ENCODE peak calls at places on chromosomes 11 and 22, in four cellular contexts. One of them, this sample, is unnamed.

GRCh38 chr11:45180158-45180887 is 33.9 kb downstream of the PRDM11 start:
- DNase-seq in A549: peak
- DNase-seq in K562: peak
- DNase-seq in HepG2: no peak
- DNase-seq in this sample: no peak

GRCh38 chr22:49323751-49324415 is 503.8 kb downstream of the BRD1 start:
- DNase-seq in A549: no peak
- DNase-seq in K562: no peak
- DNase-seq in HepG2: no peak
- DNase-seq in this sample: no peak

GRCh38 chr11:24453129-24453723 is 43.6 kb upstream of the LUZP2 start:
- DNase-seq in A549: no peak
- DNase-seq in K562: no peak
- DNase-seq in HepG2: no peak
- DNase-seq in this sample: peak

GRCh38 chr11:124329787-124330478 is 9.9 kb upstream of the OR8D2 start:
- DNase-seq in A549: no peak
- DNase-seq in K562: no peak
- DNase-seq in HepG2: no peak
- DNase-seq in this sample: peak

GRCh38 chr22:26372890-26373289 is 56.2 kb upstream of the ASPHD2 start:
- DNase-seq in A549: no peak
- DNase-seq in K562: no peak
- DNase-seq in HepG2: no peak
- DNase-seq in this sample: no peak

GRCh38 chr22:38107692-38108515 is 2.6 kb downstream of the BAIAP2L2 start:
- DNase-seq in A549: peak
- DNase-seq in K562: no peak
- DNase-seq in HepG2: peak
- DNase-seq in this sample: no peak

GRCh38 chr22:38153821-38154562 is 27.6 kb downstream of the PLA2G6 start:
- DNase-seq in A549: no peak
- DNase-seq in K562: no peak
- DNase-seq in HepG2: peak
- DNase-seq in this sample: no peak

GRCh38 chr11:34512810-34513673 is 552 bp downstream of the ELF5 start:
- DNase-seq in A549: peak
- DNase-seq in K562: peak
- DNase-seq in HepG2: peak
- DNase-seq in this sample: peak

GRCh38 chr11:46237248-46238077 is 40.0 kb upstream of the CREB3L1 start:
- DNase-seq in A549: peak
- DNase-seq in K562: peak
- DNase-seq in HepG2: no peak
- DNase-seq in this sample: peak

GRCh38 chr11:60251485-60252207 is 8.7 kb upstream of the MS4A4E start:
- DNase-seq in A549: peak
- DNase-seq in K562: peak
- DNase-seq in HepG2: peak
- DNase-seq in this sample: no peak

GRCh38 chr22:27647540-27647939 is 154.0 kb downstream of the MN1 start:
- DNase-seq in A549: no peak
- DNase-seq in K562: no peak
- DNase-seq in HepG2: peak
- DNase-seq in this sample: no peak

GRCh38 chr11:3134651-3135490 is 30.2 kb downstream of the OSBPL5 start:
- DNase-seq in A549: no peak
- DNase-seq in K562: no peak
- DNase-seq in HepG2: no peak
- DNase-seq in this sample: no peak

GRCh38 chr11:47437746-47438418 is 11.1 kb downstream of the RAPSN start:
- DNase-seq in A549: no peak
- DNase-seq in K562: no peak
- DNase-seq in HepG2: peak
- DNase-seq in this sample: no peak

GRCh38 chr22:44196731-44197131 is 16.0 kb downstream of the PARVG start:
- DNase-seq in A549: no peak
- DNase-seq in K562: no peak
- DNase-seq in HepG2: no peak
- DNase-seq in this sample: no peak

GRCh38 chr11:111299111-111300026 is 1.0 kb downstream of the POU2AF3 start:
- DNase-seq in A549: peak
- DNase-seq in K562: no peak
- DNase-seq in HepG2: peak
- DNase-seq in this sample: peak

GRCh38 chr22:27335102-27335660 is 466.4 kb downstream of the MN1 start:
- DNase-seq in A549: no peak
- DNase-seq in K562: no peak
- DNase-seq in HepG2: no peak
- DNase-seq in this sample: no peak

GRCh38 chr11:61959026-61959608 is 8.3 kb downstream of the FTH1 start:
- DNase-seq in A549: no peak
- DNase-seq in K562: no peak
- DNase-seq in HepG2: no peak
- DNase-seq in this sample: no peak

GRCh38 chr11:36149538-36150242 is 139.5 kb downstream of the COMMD9 start:
- DNase-seq in A549: peak
- DNase-seq in K562: peak
- DNase-seq in HepG2: peak
- DNase-seq in this sample: peak

GRCh38 chr11:2437516-2437915 is 6.8 kb downstream of the TRPM5 start:
- DNase-seq in A549: no peak
- DNase-seq in K562: no peak
- DNase-seq in HepG2: no peak
- DNase-seq in this sample: no peak

GRCh38 chr22:31346733-31347250 is 646 bp upstream of the PATZ1 start:
- DNase-seq in A549: peak
- DNase-seq in K562: peak
- DNase-seq in HepG2: peak
- DNase-seq in this sample: peak

GRCh38 chr11:1160231-1161101 is 2.7 kb downstream of the MUC5AC start:
- DNase-seq in A549: no peak
- DNase-seq in K562: no peak
- DNase-seq in HepG2: no peak
- DNase-seq in this sample: no peak

GRCh38 chr22:37499006-37499707 is 13.0 kb upstream of the MFNG start:
- DNase-seq in A549: no peak
- DNase-seq in K562: no peak
- DNase-seq in HepG2: no peak
- DNase-seq in this sample: no peak

GRCh38 chr22:49968831-49969661 is 8.5 kb downstream of the PIM3 start:
- DNase-seq in A549: no peak
- DNase-seq in K562: no peak
- DNase-seq in HepG2: no peak
- DNase-seq in this sample: no peak

GRCh38 chr11:70595452-70595851 is 197.1 kb downstream of the CTTN start:
- DNase-seq in A549: no peak
- DNase-seq in K562: no peak
- DNase-seq in HepG2: no peak
- DNase-seq in this sample: no peak
- H3K4me2 ChIP-seq in A549: no peak
- H3K4me2 ChIP-seq in K562: no peak
- H3K4me2 ChIP-seq in HepG2: no peak
- H3K4me2 ChIP-seq in this sample: no peak

DNA sequence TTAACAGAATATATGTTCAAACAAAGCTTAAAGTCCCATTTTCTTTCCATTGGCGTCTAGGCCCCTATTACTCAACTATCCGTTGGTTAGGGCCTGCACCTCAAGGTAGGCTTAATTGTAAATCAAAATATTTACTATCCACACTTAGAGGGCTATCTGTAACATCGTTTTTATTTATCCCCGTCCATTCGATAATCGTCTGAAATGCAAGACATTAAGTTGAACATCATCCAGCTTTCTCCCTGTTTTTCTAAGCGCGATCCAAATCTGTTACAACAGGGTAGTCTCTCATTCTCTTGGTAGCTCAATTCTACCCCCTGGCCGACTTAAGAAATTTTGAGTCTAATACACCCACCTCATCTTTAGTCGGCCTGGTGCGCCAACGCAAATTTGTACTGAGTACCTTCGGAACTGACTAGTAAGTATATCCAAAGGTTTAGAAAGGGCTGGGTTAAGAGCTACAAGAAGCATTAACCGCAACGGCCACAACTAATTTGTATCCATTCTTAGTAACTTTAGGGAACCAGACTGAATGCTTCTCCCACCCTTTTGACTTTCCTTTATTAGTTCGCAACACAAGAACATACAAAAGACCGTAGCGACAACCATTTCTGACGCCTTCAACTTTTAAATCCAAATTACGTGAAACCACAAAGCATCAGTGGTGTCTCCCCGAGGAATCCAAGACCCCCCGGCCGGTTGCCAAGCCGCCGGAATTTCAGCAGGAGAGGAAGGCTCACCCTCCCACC is 1.1 kb upstream of the ZNF143 start:
- DNase-seq in A549: peak
- DNase-seq in K562: no peak
- DNase-seq in HepG2: peak
- DNase-seq in this sample: peak
- TF ChIP-seq MAZ in A549: no peak
- TF ChIP-seq MAZ in K562: no peak
- TF ChIP-seq MAZ in HepG2: no peak
- TF ChIP-seq MAZ in this sample: no peak

GRCh38 chr22:19597399-19597735 is 73.2 kb upstream of the CLDN5 start:
- DNase-seq in A549: no peak
- DNase-seq in K562: peak
- DNase-seq in HepG2: peak
- DNase-seq in this sample: no peak

GRCh38 chr22:19596680-19597398 is 72.6 kb upstream of the CLDN5 start:
- DNase-seq in A549: no peak
- DNase-seq in K562: peak
- DNase-seq in HepG2: peak
- DNase-seq in this sample: no peak

GRCh38 chr22:19598054-19598855 is 74.0 kb upstream of the CLDN5 start:
- DNase-seq in A549: no peak
- DNase-seq in K562: peak
- DNase-seq in HepG2: no peak
- DNase-seq in this sample: no peak

GRCh38 chr22:19599004-19599403 is 74.8 kb upstream of the CLDN5 start:
- DNase-seq in A549: no peak
- DNase-seq in K562: no peak
- DNase-seq in HepG2: no peak
- DNase-seq in this sample: no peak

GRCh38 chr22:19599626-19600243 is 75.5 kb upstream of the CLDN5 start:
- DNase-seq in A549: no peak
- DNase-seq in K562: peak
- DNase-seq in HepG2: no peak
- DNase-seq in this sample: no peak
- H3K4me2 ChIP-seq in A549: no peak
- H3K4me2 ChIP-seq in K562: no peak
- H3K4me2 ChIP-seq in HepG2: no peak
- H3K4me2 ChIP-seq in this sample: no peak

GRCh38 chr11:10114593-10115404 is 179.2 kb downstream of the SBF2 start:
- DNase-seq in A549: no peak
- DNase-seq in K562: no peak
- DNase-seq in HepG2: no peak
- DNase-seq in this sample: no peak
- TF ChIP-seq MAZ in A549: no peak
- TF ChIP-seq MAZ in K562: no peak
- TF ChIP-seq MAZ in HepG2: no peak
- TF ChIP-seq MAZ in this sample: no peak

GRCh38 chr11:8793114-8793777 is 110.7 kb downstream of the RPL27A start:
- DNase-seq in A549: no peak
- DNase-seq in K562: no peak
- DNase-seq in HepG2: peak
- DNase-seq in this sample: peak

GRCh38 chr11:8792636-8793035 is 110.0 kb downstream of the RPL27A start:
- DNase-seq in A549: no peak
- DNase-seq in K562: no peak
- DNase-seq in HepG2: no peak
- DNase-seq in this sample: no peak

GRCh38 chr11:8796926-8797325 is 114.1 kb upstream of the AKIP1 start:
- DNase-seq in A549: no peak
- DNase-seq in K562: no peak
- DNase-seq in HepG2: no peak
- DNase-seq in this sample: no peak

GRCh38 chr11:8794126-8794525 is 111.5 kb downstream of the RPL27A start:
- DNase-seq in A549: no peak
- DNase-seq in K562: no peak
- DNase-seq in HepG2: no peak
- DNase-seq in this sample: no peak

DNA sequence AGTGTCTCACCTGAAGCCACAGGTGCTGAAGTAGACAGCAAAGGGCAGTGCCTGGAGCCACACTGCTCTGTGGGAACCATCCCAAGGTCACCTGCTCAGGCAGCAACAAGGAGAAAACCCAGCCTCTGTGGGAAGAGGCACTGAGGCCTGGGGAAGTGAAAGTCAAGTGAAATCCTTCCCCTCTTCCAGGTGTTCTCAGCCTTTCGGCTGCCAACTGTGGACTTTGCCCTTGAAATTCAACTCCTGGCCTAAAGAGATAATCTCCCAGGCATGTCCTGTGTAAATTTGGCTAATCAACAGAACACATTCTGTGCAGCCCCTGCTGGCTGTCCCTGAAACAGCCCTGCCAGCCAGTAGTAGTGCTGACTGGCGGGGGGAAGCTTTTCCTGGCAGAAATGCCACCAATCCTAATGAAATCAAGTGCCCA is 112.1 kb downstream of the RPL27A start:
- DNase-seq in A549: peak
- DNase-seq in K562: no peak
- DNase-seq in HepG2: peak
- DNase-seq in this sample: no peak
- H3K4me2 ChIP-seq in A549: peak
- H3K4me2 ChIP-seq in K562: no peak
- H3K4me2 ChIP-seq in HepG2: peak
- H3K4me2 ChIP-seq in this sample: no peak

DNA sequence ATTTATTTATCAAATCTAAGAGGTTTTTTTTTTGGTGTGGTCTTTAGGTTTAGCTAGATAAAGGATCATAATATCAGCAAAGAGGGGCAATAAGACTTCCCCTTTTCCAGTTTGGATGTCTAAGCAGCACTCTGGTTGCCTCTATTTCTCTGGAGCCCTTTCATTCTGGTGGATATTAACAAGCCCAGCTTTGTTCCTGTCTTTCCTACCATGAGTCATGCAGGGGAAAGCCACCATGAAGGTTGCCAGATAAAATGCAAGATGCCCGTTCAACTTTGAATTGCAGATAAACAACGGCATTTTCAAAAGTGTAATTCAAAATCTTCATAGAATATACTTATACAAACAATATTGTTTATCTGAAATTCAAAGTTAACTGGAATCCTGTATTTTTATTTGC is 143.6 kb downstream of the ADAMTS15 start:
- DNase-seq in A549: no peak
- DNase-seq in K562: no peak
- DNase-seq in HepG2: no peak
- DNase-seq in this sample: peak
- TF ChIP-seq MAZ in A549: no peak
- TF ChIP-seq MAZ in K562: no peak
- TF ChIP-seq MAZ in HepG2: no peak
- TF ChIP-seq MAZ in this sample: no peak

This sample was measured in IMR-90.